ENCODE peak calls at places on chromosomes 13 and 19, in six cellular contexts. One of them, this sample, is unnamed.

GRCh38 chr13:94435604-94436226 is 43.8 kb downstream of the DCT start:
- DNase-seq in B cell: peak
- DNase-seq in thoracic aorta: no peak
- DNase-seq in foreskin fibroblast: peak
- DNase-seq in pancreas: no peak
- DNase-seq in cardiac fibroblast: peak
- DNase-seq in this sample: no peak

GRCh38 chr19:15393963-15394362 is 14.4 kb upstream of the AKAP8 start:
- DNase-seq in B cell: no peak
- DNase-seq in thoracic aorta: no peak
- DNase-seq in foreskin fibroblast: peak
- DNase-seq in pancreas: no peak
- DNase-seq in cardiac fibroblast: peak
- DNase-seq in this sample: no peak

GRCh38 chr19:50728084-50728737 is 5.0 kb downstream of the CLEC11A start:
- DNase-seq in B cell: peak
- DNase-seq in thoracic aorta: no peak
- DNase-seq in foreskin fibroblast: peak
- DNase-seq in pancreas: no peak
- DNase-seq in cardiac fibroblast: peak
- DNase-seq in this sample: no peak

GRCh38 chr13:112972867-112973576 is 4.0 kb downstream of the MCF2L start:
- DNase-seq in B cell: no peak
- DNase-seq in thoracic aorta: no peak
- DNase-seq in foreskin fibroblast: no peak
- DNase-seq in pancreas: peak
- DNase-seq in cardiac fibroblast: no peak
- DNase-seq in this sample: no peak

GRCh38 chr13:32228330-32229041 is 86.7 kb downstream of the ZAR1L start:
- DNase-seq in B cell: no peak
- DNase-seq in thoracic aorta: no peak
- DNase-seq in foreskin fibroblast: peak
- DNase-seq in pancreas: no peak
- DNase-seq in cardiac fibroblast: peak
- DNase-seq in this sample: no peak

GRCh38 chr19:940591-941291 is 14.9 kb downstream of the ARID3A start:
- DNase-seq in B cell: peak
- DNase-seq in thoracic aorta: peak
- DNase-seq in foreskin fibroblast: peak
- DNase-seq in pancreas: peak
- DNase-seq in cardiac fibroblast: no peak
- DNase-seq in this sample: no peak

GRCh38 chr13:98556968-98557591 is 19.8 kb downstream of the STK24 start:
- DNase-seq in B cell: no peak
- DNase-seq in thoracic aorta: no peak
- DNase-seq in foreskin fibroblast: no peak
- DNase-seq in pancreas: no peak
- DNase-seq in cardiac fibroblast: no peak
- DNase-seq in this sample: no peak

GRCh38 chr13:32632343-32632910 is 46.2 kb downstream of the PDS5B start:
- DNase-seq in B cell: no peak
- DNase-seq in thoracic aorta: no peak
- DNase-seq in foreskin fibroblast: no peak
- DNase-seq in pancreas: no peak
- DNase-seq in cardiac fibroblast: no peak
- DNase-seq in this sample: no peak

GRCh38 chr19:51792932-51793331 is 2.0 kb upstream of the FPR3 start:
- DNase-seq in B cell: no peak
- DNase-seq in thoracic aorta: no peak
- DNase-seq in foreskin fibroblast: no peak
- DNase-seq in pancreas: no peak
- DNase-seq in cardiac fibroblast: no peak
- DNase-seq in this sample: no peak

GRCh38 chr13:27919299-27919933 is 384 bp upstream of the PDX1 start:
- DNase-seq in B cell: peak
- DNase-seq in thoracic aorta: no peak
- DNase-seq in foreskin fibroblast: no peak
- DNase-seq in pancreas: no peak
- DNase-seq in cardiac fibroblast: no peak
- DNase-seq in this sample: no peak

GRCh38 chr13:42548731-42549554 is 25.0 kb upstream of the TNFSF11 start:
- DNase-seq in B cell: peak
- DNase-seq in thoracic aorta: no peak
- DNase-seq in foreskin fibroblast: no peak
- DNase-seq in pancreas: no peak
- DNase-seq in cardiac fibroblast: peak
- DNase-seq in this sample: no peak

GRCh38 chr19:35986664-35987570 is 8.1 kb upstream of the SDHAF1 start:
- DNase-seq in B cell: peak
- DNase-seq in thoracic aorta: no peak
- DNase-seq in foreskin fibroblast: peak
- DNase-seq in pancreas: peak
- DNase-seq in cardiac fibroblast: no peak
- DNase-seq in this sample: no peak

GRCh38 chr13:108700421-108701170 is 71.2 kb downstream of the MYO16 start:
- DNase-seq in B cell: no peak
- DNase-seq in thoracic aorta: no peak
- DNase-seq in foreskin fibroblast: peak
- DNase-seq in pancreas: no peak
- DNase-seq in cardiac fibroblast: peak
- DNase-seq in this sample: no peak

GRCh38 chr19:15463865-15464371 is 426 bp downstream of the RASAL3 start:
- DNase-seq in B cell: peak
- DNase-seq in thoracic aorta: no peak
- DNase-seq in foreskin fibroblast: no peak
- DNase-seq in pancreas: no peak
- DNase-seq in cardiac fibroblast: no peak
- DNase-seq in this sample: no peak

GRCh38 chr19:2089727-2090053 is 6.4 kb downstream of the MOB3A start:
- DNase-seq in B cell: no peak
- DNase-seq in thoracic aorta: no peak
- DNase-seq in foreskin fibroblast: no peak
- DNase-seq in pancreas: no peak
- DNase-seq in cardiac fibroblast: no peak
- DNase-seq in this sample: no peak

GRCh38 chr19:31592456-31592855 is 243.2 kb upstream of the TSHZ3 start:
- DNase-seq in B cell: no peak
- DNase-seq in thoracic aorta: no peak
- DNase-seq in foreskin fibroblast: no peak
- DNase-seq in pancreas: no peak
- DNase-seq in cardiac fibroblast: no peak
- DNase-seq in this sample: peak

GRCh38 chr19:34135401-34135800 is 36.9 kb upstream of the LSM14A start:
- DNase-seq in B cell: no peak
- DNase-seq in thoracic aorta: no peak
- DNase-seq in foreskin fibroblast: no peak
- DNase-seq in pancreas: peak
- DNase-seq in cardiac fibroblast: no peak
- DNase-seq in this sample: no peak

GRCh38 chr13:33108620-33109019 is 92.4 kb downstream of the KL start:
- DNase-seq in B cell: no peak
- DNase-seq in thoracic aorta: no peak
- DNase-seq in foreskin fibroblast: peak
- DNase-seq in pancreas: no peak
- DNase-seq in cardiac fibroblast: peak
- DNase-seq in this sample: no peak

GRCh38 chr19:1258707-1259205 is 10.4 kb downstream of the MIDN start:
- DNase-seq in B cell: no peak
- DNase-seq in thoracic aorta: no peak
- DNase-seq in foreskin fibroblast: no peak
- DNase-seq in pancreas: no peak
- DNase-seq in cardiac fibroblast: no peak
- DNase-seq in this sample: no peak

DNA sequence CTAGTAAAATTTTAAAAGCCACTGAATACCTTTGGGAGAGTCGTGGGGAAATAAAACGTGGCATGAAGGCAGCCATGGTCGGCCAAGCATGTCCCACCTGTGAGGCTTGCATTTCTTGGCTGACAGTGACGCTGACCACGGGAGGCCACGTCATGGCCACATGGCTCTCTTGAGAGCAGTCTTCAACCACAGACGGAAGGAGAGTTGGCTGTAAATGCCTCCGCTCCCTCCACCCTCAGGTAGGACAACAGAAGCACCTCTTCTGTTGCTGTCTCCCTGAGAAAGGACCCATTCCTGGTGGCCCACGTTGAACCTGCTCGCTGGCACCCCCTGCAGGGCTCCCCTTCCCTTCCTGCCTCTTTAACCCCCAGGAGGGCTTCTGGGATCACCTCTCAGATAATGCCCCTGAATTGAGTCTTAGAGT is 10.6 kb upstream of the LRRC25 start:
- DNase-seq in B cell: peak
- DNase-seq in thoracic aorta: no peak
- DNase-seq in foreskin fibroblast: no peak
- DNase-seq in pancreas: peak
- DNase-seq in cardiac fibroblast: no peak
- DNase-seq in this sample: no peak
- TF ChIP-seq CTCF in B cell: peak
- TF ChIP-seq CTCF in thoracic aorta: no peak
- TF ChIP-seq CTCF in foreskin fibroblast: peak
- TF ChIP-seq CTCF in pancreas: peak
- TF ChIP-seq CTCF in cardiac fibroblast: peak
- TF ChIP-seq CTCF in this sample: peak

GRCh38 chr13:46149272-46150133 is 32.5 kb downstream of the LCP1 start:
- DNase-seq in B cell: no peak
- DNase-seq in thoracic aorta: no peak
- DNase-seq in foreskin fibroblast: no peak
- DNase-seq in pancreas: no peak
- DNase-seq in cardiac fibroblast: peak
- DNase-seq in this sample: no peak

GRCh38 chr13:46145950-46146349 is 36.0 kb downstream of the LCP1 start:
- DNase-seq in B cell: no peak
- DNase-seq in thoracic aorta: no peak
- DNase-seq in foreskin fibroblast: no peak
- DNase-seq in pancreas: no peak
- DNase-seq in cardiac fibroblast: no peak
- DNase-seq in this sample: no peak

GRCh38 chr13:46150134-46150693 is 31.8 kb downstream of the LCP1 start:
- DNase-seq in B cell: no peak
- DNase-seq in thoracic aorta: no peak
- DNase-seq in foreskin fibroblast: no peak
- DNase-seq in pancreas: no peak
- DNase-seq in cardiac fibroblast: no peak
- DNase-seq in this sample: no peak

GRCh38 chr13:46143239-46143701 is 38.4 kb upstream of the CPB2 start:
- DNase-seq in B cell: no peak
- DNase-seq in thoracic aorta: no peak
- DNase-seq in foreskin fibroblast: no peak
- DNase-seq in pancreas: no peak
- DNase-seq in cardiac fibroblast: no peak
- DNase-seq in this sample: no peak

GRCh38 chr13:46146898-46147297 is 35.1 kb downstream of the LCP1 start:
- DNase-seq in B cell: no peak
- DNase-seq in thoracic aorta: no peak
- DNase-seq in foreskin fibroblast: peak
- DNase-seq in pancreas: no peak
- DNase-seq in cardiac fibroblast: peak
- DNase-seq in this sample: no peak
- TF ChIP-seq CTCF in B cell: no peak
- TF ChIP-seq CTCF in thoracic aorta: no peak
- TF ChIP-seq CTCF in foreskin fibroblast: peak
- TF ChIP-seq CTCF in pancreas: no peak
- TF ChIP-seq CTCF in cardiac fibroblast: peak
- TF ChIP-seq CTCF in this sample: peak

GRCh38 chr13:63044617-63045016 is 1629.0 kb upstream of the PCDH20 start:
- DNase-seq in B cell: no peak
- DNase-seq in thoracic aorta: no peak
- DNase-seq in foreskin fibroblast: no peak
- DNase-seq in pancreas: no peak
- DNase-seq in cardiac fibroblast: no peak
- DNase-seq in this sample: no peak

GRCh38 chr13:63050287-63050686 is 1634.6 kb upstream of the PCDH20 start:
- DNase-seq in B cell: no peak
- DNase-seq in thoracic aorta: no peak
- DNase-seq in foreskin fibroblast: no peak
- DNase-seq in pancreas: no peak
- DNase-seq in cardiac fibroblast: no peak
- DNase-seq in this sample: no peak

GRCh38 chr13:63048648-63049047 is 1633.0 kb upstream of the PCDH20 start:
- DNase-seq in B cell: no peak
- DNase-seq in thoracic aorta: no peak
- DNase-seq in foreskin fibroblast: peak
- DNase-seq in pancreas: no peak
- DNase-seq in cardiac fibroblast: no peak
- DNase-seq in this sample: no peak
- TF ChIP-seq CTCF in B cell: no peak
- TF ChIP-seq CTCF in thoracic aorta: no peak
- TF ChIP-seq CTCF in foreskin fibroblast: no peak
- TF ChIP-seq CTCF in pancreas: no peak
- TF ChIP-seq CTCF in cardiac fibroblast: no peak
- TF ChIP-seq CTCF in this sample: peak

GRCh38 chr19:12872941-12873890 is 8.0 kb downstream of the DNASE2 start:
- DNase-seq in B cell: peak
- DNase-seq in thoracic aorta: no peak
- DNase-seq in foreskin fibroblast: peak
- DNase-seq in pancreas: no peak
- DNase-seq in cardiac fibroblast: peak
- DNase-seq in this sample: no peak
- TF ChIP-seq CTCF in B cell: no peak
- TF ChIP-seq CTCF in thoracic aorta: no peak
- TF ChIP-seq CTCF in foreskin fibroblast: no peak
- TF ChIP-seq CTCF in pancreas: no peak
- TF ChIP-seq CTCF in cardiac fibroblast: no peak
- TF ChIP-seq CTCF in this sample: no peak

GRCh38 chr19:42268704-42269517 is at the start of gene CIC:
- DNase-seq in B cell: peak
- DNase-seq in thoracic aorta: peak
- DNase-seq in foreskin fibroblast: peak
- DNase-seq in pancreas: peak
- DNase-seq in cardiac fibroblast: peak
- DNase-seq in this sample: peak
- TF ChIP-seq CTCF in B cell: no peak
- TF ChIP-seq CTCF in thoracic aorta: no peak
- TF ChIP-seq CTCF in foreskin fibroblast: no peak
- TF ChIP-seq CTCF in pancreas: no peak
- TF ChIP-seq CTCF in cardiac fibroblast: no peak
- TF ChIP-seq CTCF in this sample: no peak

DNA sequence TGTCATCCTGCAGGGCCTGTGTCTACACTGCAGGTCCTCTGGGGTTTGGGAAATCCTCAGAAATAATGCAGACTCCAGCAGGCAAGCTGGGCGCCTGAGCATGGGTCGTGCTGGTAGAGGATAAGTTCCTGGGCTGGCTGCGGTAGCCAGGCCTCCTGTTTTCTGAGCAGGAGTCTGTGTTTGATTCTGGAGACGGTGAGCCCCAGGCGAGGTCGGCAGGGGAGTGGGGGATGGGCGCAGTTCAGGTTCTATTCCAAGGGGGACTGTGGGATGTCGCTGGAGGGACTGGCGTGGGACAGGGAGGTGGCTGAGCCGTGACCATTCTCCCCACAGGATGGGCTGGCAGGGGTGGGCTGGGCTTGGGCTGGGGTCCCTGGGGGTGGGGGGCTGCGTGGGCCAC is 154.7 kb downstream of the KDM4B start:
- DNase-seq in B cell: no peak
- DNase-seq in thoracic aorta: no peak
- DNase-seq in foreskin fibroblast: no peak
- DNase-seq in pancreas: no peak
- DNase-seq in cardiac fibroblast: no peak
- DNase-seq in this sample: no peak
- TF ChIP-seq CTCF in B cell: no peak
- TF ChIP-seq CTCF in thoracic aorta: no peak
- TF ChIP-seq CTCF in foreskin fibroblast: no peak
- TF ChIP-seq CTCF in pancreas: no peak
- TF ChIP-seq CTCF in cardiac fibroblast: no peak
- TF ChIP-seq CTCF in this sample: no peak